ENCODE peak calls at places on chromosomes 4 and X, in seven cellular contexts. N is brain microvascular endothelial cell, X is choroid plexus epithelial cell, G is prostate gland, T is ovary, I is fibroblast of mammary gland, L is tibial nerve. D is an unnamed sample.

GRCh38 chr4:13887010-13887409 is 259.5 kb upstream of the BOD1L1 start:
- DNase-seq in X (no peak), L (no peak), I (no peak), N (no peak), G (no peak), T (no peak), D (no peak)

GRCh38 chrX:120731386-120731785 is 101.5 kb upstream of the C1GALT1C1 start:
- DNase-seq in I (no peak), G (no peak), L (no peak), N (no peak), X (no peak), T (no peak), D (no peak)

GRCh38 chr4:13171292-13172057 is 312.7 kb downstream of the RAB28 start:
- DNase-seq in L (no peak), G (no peak), T (no peak), X (no peak), I (no peak), N (no peak), D (no peak)

GRCh38 chrX:47817421-47817820 is 19.3 kb upstream of the ZNF81 start:
- DNase-seq in L (no peak), X (peak; percentile 6), N (no peak), G (no peak), T (no peak), I (no peak), D (no peak)

GRCh38 chr4:86357608-86358007 is 2.2 kb downstream of the MAPK10 start:
- DNase-seq in L (no peak), T (no peak), N (no peak), X (peak; percentile 9), I (no peak), G (no peak), D (no peak)

GRCh38 chrX:116204947-116205346 is 34.4 kb downstream of the AGTR2 start:
- DNase-seq in L (peak; percentile 5), G (peak; percentile 3), T (no peak), X (peak; percentile 31), I (peak; percentile 26), N (peak; percentile 4), D (no peak)

GRCh38 chr4:183746305-183747229 is 87.5 kb downstream of the TRAPPC11 start:
- DNase-seq in T (no peak), I (peak; percentile 45), N (no peak), X (no peak), G (peak; percentile 74), L (peak; percentile 14), D (peak; percentile 71)

GRCh38 chr4:177546745-177547144 is 104.5 kb upstream of the AGA start:
- DNase-seq in I (peak; percentile 12), L (no peak), N (no peak), T (no peak), X (peak; percentile 28), G (no peak), D (no peak)

GRCh38 chr4:142236268-142236667 is 599.9 kb downstream of the IL15 start:
- DNase-seq in I (no peak), X (peak; percentile 14), T (no peak), G (no peak), L (no peak), N (no peak), D (no peak)

GRCh38 chrX:42519666-42520231 is 258.2 kb downstream of the PPP1R2C start:
- DNase-seq in N (peak; percentile 67), T (no peak), L (no peak), I (peak; percentile 66), G (no peak), X (peak; percentile 64), D (no peak)

GRCh38 chr4:117134386-117134785 is 49.0 kb upstream of the TRAM1L1 start:
- DNase-seq in L (no peak), G (no peak), I (peak; percentile 41), N (peak; percentile 85), X (peak; percentile 90), T (no peak), D (peak; percentile 46)

GRCh38 chrX:49610718-49611310 is 12.0 kb downstream of the GAGE1 start:
- DNase-seq in T (no peak), L (no peak), G (no peak), I (no peak), X (no peak), N (no peak), D (no peak)

GRCh38 chr4:76498550-76498949 is 63.5 kb downstream of the SHROOM3 start:
- DNase-seq in L (no peak), G (no peak), T (no peak), X (peak; percentile 24), I (no peak), N (no peak), D (no peak)
- TF ChIP-seq CTCF in L (no peak), G (no peak), T (no peak), X (no peak), I (no peak), N (no peak), D (no peak)

GRCh38 chr4:147617841-147618421 is 734 bp downstream of the TMEM184C start:
- DNase-seq in G (no peak), N (no peak), I (no peak), L (no peak), X (no peak), T (no peak), D (no peak)
- H3K4me3 ChIP-seq in G (peak overlapping the region; percentile 71), N (peak overlapping the region; percentile 89), I (peak overlapping the region; percentile 97), L (peak overlapping the region; percentile 54), X (peak overlapping the region; percentile 76), T (peak overlapping the region; percentile 80), D (peak overlapping the region; percentile 86)

GRCh38 chr4:189436207-189436606 is 504.5 kb upstream of the FRG1 start:
- DNase-seq in T (no peak), I (no peak), L (no peak), N (no peak), G (no peak), X (no peak), D (no peak)
- TF ChIP-seq CTCF in T (no peak), I (no peak), L (no peak), N (no peak), G (no peak), X (no peak), D (no peak)

GRCh38 chr4:92305878-92306520 is 2.2 kb downstream of the GRID2 start:
- DNase-seq in N (no peak), I (no peak), L (no peak), G (no peak), X (peak; percentile 2), T (no peak), D (no peak)

GRCh38 chr4:92304073-92304472 is 307 bp downstream of the GRID2 start:
- DNase-seq in T (no peak), L (no peak), X (no peak), N (no peak), G (no peak), I (no peak), D (no peak)

GRCh38 chr4:92303621-92304027 is at the start of gene GRID2:
- DNase-seq in L (no peak), N (no peak), I (no peak), X (peak; percentile 16), T (peak; percentile 46), G (no peak), D (peak; percentile 9)

GRCh38 chr4:92305148-92305877 is 1.5 kb downstream of the GRID2 start:
- DNase-seq in T (peak; percentile 62), I (peak; percentile 3), G (peak; percentile 16), N (peak; percentile 39), X (peak; percentile 48), L (no peak), D (peak; percentile 58)

GRCh38 chr4:92304636-92305035 is 870 bp downstream of the GRID2 start:
- DNase-seq in N (no peak), T (no peak), X (peak; percentile 1), L (no peak), I (no peak), G (no peak), D (no peak)
- H3K4me3 ChIP-seq in N (peak overlapping the region; percentile 58), T (no peak overlapping the region), X (no peak overlapping the region), L (peak overlapping the region; percentile 30), I (no peak overlapping the region), G (peak overlapping the region; percentile 22), D (peak overlapping the region; percentile 17)

GRCh38 chr4:88091378-88091777 is 67.1 kb downstream of the ABCG2 start:
- DNase-seq in L (no peak), X (no peak), I (no peak), T (no peak), N (no peak), G (no peak), D (no peak)
- TF ChIP-seq CTCF in L (no peak), X (no peak), I (no peak), T (no peak), N (no peak), G (no peak), D (no peak)

D was measured in thyroid gland.